ENCODE peak calls at places on chromosomes 2 and 18, in ten cellular contexts. H, O, I, F, P, L, A, Q, K and E are unnamed samples. For H3K36me3, the result is how much of the 10 kb centered on the place peaks cover.

GRCh38 chr2:45889053-45889452 is 237.6 kb downstream of the PRKCE start:
- DNase-seq in H (no peak), O (peak), I (no peak), F (peak), P (no peak), L (peak), A (no peak), Q (peak), K (peak), E (peak)

GRCh38 chr2:14516844-14517243 is 115.7 kb upstream of the LRATD1 start:
- DNase-seq in H (no peak), O (no peak), I (no peak), F (no peak), P (no peak), L (no peak), A (no peak), Q (no peak), K (no peak), E (no peak)

GRCh38 chr2:105754011-105754410 is 9.3 kb downstream of the NCK2 start:
- DNase-seq in H (no peak), O (peak), I (no peak), F (no peak), P (no peak), L (no peak), A (no peak), Q (no peak), K (no peak), E (no peak)

GRCh38 chr2:6846967-6847695 is 18.6 kb downstream of the CMPK2 start:
- DNase-seq in H (no peak), O (no peak), I (no peak), F (no peak), P (no peak), L (no peak), A (no peak), Q (no peak), K (no peak), E (no peak)

GRCh38 chr18:8045890-8046289 is 478.8 kb downstream of the PTPRM start:
- DNase-seq in H (no peak), O (no peak), I (no peak), F (no peak), P (no peak), L (no peak), A (no peak), Q (no peak), K (no peak), E (no peak)

GRCh38 chr2:150136407-150136806 is 351.1 kb downstream of the RND3 start:
- DNase-seq in H (no peak), O (no peak), I (no peak), F (no peak), P (no peak), L (no peak), A (no peak), Q (no peak), K (no peak), E (no peak)

GRCh38 chr2:20578895-20579825 is 71.7 kb downstream of the HS1BP3 start:
- DNase-seq in H (peak), O (no peak), I (peak), F (no peak), P (peak), L (peak), A (peak), Q (peak), K (peak), E (peak)

GRCh38 chr2:199471443-199472057 is 13.8 kb upstream of the SATB2 start:
- DNase-seq in H (peak), O (no peak), I (peak), F (peak), P (peak), L (peak), A (peak), Q (peak), K (peak), E (no peak)

GRCh38 chr2:20016346-20016745 is 3.9 kb upstream of the MATN3 start:
- DNase-seq in H (no peak), O (no peak), I (no peak), F (no peak), P (no peak), L (no peak), A (no peak), Q (no peak), K (no peak), E (no peak)

GRCh38 chr2:196481323-196481695 is 158.2 kb upstream of the CCDC150 start:
- DNase-seq in H (no peak), O (no peak), I (no peak), F (no peak), P (no peak), L (no peak), A (no peak), Q (no peak), K (no peak), E (no peak)

GRCh38 chr2:230758566-230759480 is 46.2 kb downstream of the CAB39 start:
- DNase-seq in H (no peak), O (no peak), I (no peak), F (no peak), P (no peak), L (no peak), A (no peak), Q (no peak), K (no peak), E (no peak)

GRCh38 chr18:75131455-75132000 is 77.4 kb downstream of the PTGR3 start:
- DNase-seq in H (no peak), O (peak), I (no peak), F (no peak), P (peak), L (no peak), A (no peak), Q (no peak), K (no peak), E (no peak)

GRCh38 chr2:39334529-39334928 is 90.8 kb upstream of the CDKL4 start:
- DNase-seq in H (no peak), O (no peak), I (no peak), F (no peak), P (no peak), L (no peak), A (no peak), Q (no peak), K (no peak), E (no peak)
- H3K27ac ChIP-seq in H (peak), O (no peak), I (no peak), F (no peak), P (no peak), L (no peak), A (no peak), Q (no peak), K (no peak), E (peak)

DNA sequence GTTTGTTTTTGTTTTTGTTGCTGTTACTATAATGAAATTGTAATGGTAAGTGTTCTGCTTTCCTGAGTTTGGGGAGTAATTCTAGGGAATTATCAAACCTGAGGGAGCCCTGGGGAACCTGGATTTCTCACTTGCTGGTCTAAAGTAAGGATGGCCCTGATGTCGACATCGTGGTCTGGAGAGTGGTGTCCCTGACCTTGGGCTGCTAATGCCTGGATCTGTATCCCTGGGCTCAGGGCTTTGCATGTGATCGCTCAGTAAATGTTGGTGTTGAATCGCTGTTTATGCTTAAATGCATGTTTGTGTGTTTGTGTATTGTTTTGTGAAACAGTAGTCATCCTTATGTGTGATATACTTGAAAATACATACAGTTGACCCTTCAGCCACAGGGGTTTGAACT is 6.1 kb downstream of the ACP1 start:
- DNase-seq in H (no peak), O (no peak), I (no peak), F (no peak), P (no peak), L (no peak), A (no peak), Q (peak), K (no peak), E (no peak)
- H3K36me3 ChIP-seq in H (under half), O (under half), I (under half), F (half or more), P (under half), L (under half), A (under half), Q (under half), K (under half), E (under half)

GRCh38 chr2:172783091-172783898 is 47.6 kb downstream of the RAPGEF4 start:
- DNase-seq in H (no peak), O (no peak), I (no peak), F (no peak), P (no peak), L (no peak), A (peak), Q (peak), K (no peak), E (no peak)
- TF ChIP-seq CTCF in H (no peak), O (no peak), I (no peak), F (no peak), P (no peak), L (no peak), A (peak), Q (no peak), K (no peak), E (no peak)

DNA sequence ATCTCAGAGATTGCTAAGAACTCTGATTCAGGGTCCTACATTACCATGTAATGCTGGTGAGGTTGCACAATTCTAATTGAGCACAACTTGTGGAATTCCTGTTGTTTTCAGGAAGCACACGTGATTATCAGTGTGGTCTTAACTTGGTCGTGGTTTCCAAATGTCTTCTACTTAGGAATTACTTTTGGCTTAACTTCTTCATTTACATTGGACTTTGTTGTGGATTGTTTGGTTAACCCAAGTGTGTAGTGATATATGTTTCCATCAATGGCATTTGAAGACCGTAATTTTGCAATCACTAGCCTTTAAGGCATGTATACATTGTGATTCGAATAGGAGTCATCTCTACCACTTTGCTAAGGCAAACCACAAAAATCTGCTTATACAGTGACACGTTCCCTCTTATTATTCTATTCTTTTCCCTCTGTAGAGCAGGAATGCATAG is 373.3 kb downstream of the IRS1 start:
- DNase-seq in H (no peak), O (no peak), I (no peak), F (no peak), P (no peak), L (no peak), A (no peak), Q (no peak), K (no peak), E (no peak)
- H3K27ac ChIP-seq in H (peak), O (no peak), I (no peak), F (no peak), P (no peak), L (no peak), A (no peak), Q (no peak), K (no peak), E (no peak)

GRCh38 chr18:2932247-2933181 is 80.4 kb downstream of the LPIN2 start:
- DNase-seq in H (no peak), O (no peak), I (no peak), F (peak), P (peak), L (peak), A (peak), Q (no peak), K (no peak), E (no peak)

GRCh38 chr18:2926528-2926927 is 79.7 kb downstream of the EMILIN2 start:
- DNase-seq in H (no peak), O (no peak), I (no peak), F (no peak), P (no peak), L (no peak), A (no peak), Q (no peak), K (no peak), E (no peak)

GRCh38 chr18:2923464-2923863 is 76.7 kb downstream of the EMILIN2 start:
- DNase-seq in H (no peak), O (no peak), I (no peak), F (no peak), P (no peak), L (no peak), A (peak), Q (no peak), K (no peak), E (no peak)

GRCh38 chr18:2924920-2925319 is 78.1 kb downstream of the EMILIN2 start:
- DNase-seq in H (no peak), O (no peak), I (no peak), F (no peak), P (no peak), L (peak), A (no peak), Q (no peak), K (no peak), E (no peak)

DNA sequence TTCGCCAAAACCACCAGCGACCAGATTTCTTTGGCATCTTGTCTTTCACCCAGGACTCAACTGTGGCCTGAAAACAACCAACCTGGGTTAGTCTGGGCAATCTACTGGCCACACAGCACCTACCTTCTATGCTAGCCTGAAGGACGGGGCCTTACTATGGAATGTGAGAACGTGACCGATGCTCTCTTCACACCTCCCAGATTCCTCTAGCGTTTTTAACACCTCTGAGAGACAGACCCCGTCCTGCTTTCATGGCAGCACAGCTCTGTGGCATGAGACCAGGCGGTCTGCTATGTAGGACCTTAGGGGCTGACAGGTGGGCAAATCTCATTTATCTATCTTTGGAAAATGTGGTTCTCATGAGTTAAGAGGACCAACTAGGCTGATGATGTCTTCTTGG is 80.9 kb downstream of the EMILIN2 start:
- DNase-seq in H (no peak), O (no peak), I (no peak), F (no peak), P (no peak), L (no peak), A (no peak), Q (no peak), K (no peak), E (no peak)
- H3K36me3 ChIP-seq in H (half or more), O (half or more), I (under half), F (half or more), P (under half), L (under half), A (under half), Q (half or more), K (half or more), E (under half)

GRCh38 chr2:218399391-218400166 is at the start of gene CTDSP1:
- DNase-seq in H (peak), O (peak), I (peak), F (peak), P (peak), L (peak), A (peak), Q (peak), K (peak), E (peak)
- TF ChIP-seq CTCF in H (no peak), O (no peak), I (no peak), F (no peak), P (no peak), L (no peak), A (no peak), Q (no peak), K (peak), E (peak)